ENCODE peak calls at places on chromosomes 5 and 9, in nine cellular contexts. S is ascending aorta, Z is A549, O is fibroblast of the aortic adventitia, W is fibroblast of mammary gland, Y is sigmoid colon, A is fibroblast of lung, V is left ventricle myocardium inferior, L is nephron progenitor cell. M is an unnamed sample.

GRCh38 chr9:135644631-135645218 is 5.4 kb upstream of the GLT6D1 start:
- DNase-seq in Z (no peak), V (no peak), L (no peak), Y (no peak), S (no peak), W (no peak), A (no peak), O (no peak), M (no peak)

GRCh38 chr9:12464910-12465512 is 228.2 kb upstream of the TYRP1 start:
- DNase-seq in V (no peak), W (peak), A (peak), Z (peak), S (no peak), L (peak), Y (no peak), O (peak), M (peak)

GRCh38 chr5:156918311-156918845 is 44.6 kb downstream of the TIMD4 start:
- DNase-seq in Z (no peak), S (no peak), A (no peak), W (no peak), V (no peak), O (no peak), Y (no peak), L (no peak), M (no peak)

GRCh38 chr9:108761530-108762347 is 94.0 kb downstream of the ACTL7B start:
- DNase-seq in Y (peak), O (peak), V (peak), L (peak), S (peak), A (peak), W (peak), Z (peak), M (peak)

GRCh38 chr5:179974946-179975712 is 67.4 kb upstream of the TBC1D9B start:
- DNase-seq in L (peak), S (no peak), V (no peak), W (peak), Y (no peak), O (no peak), Z (peak), A (no peak), M (peak)

GRCh38 chr9:18947772-18948391 is 85.1 kb downstream of the SAXO1 start:
- DNase-seq in W (no peak), A (no peak), V (no peak), Y (no peak), S (no peak), Z (no peak), O (no peak), L (no peak), M (no peak)

GRCh38 chr5:40124367-40124766 is 555.3 kb upstream of the PTGER4 start:
- DNase-seq in Z (peak), Y (no peak), W (peak), V (no peak), S (no peak), A (no peak), L (no peak), O (no peak), M (no peak)

GRCh38 chr5:107457881-107458280 is 212.9 kb downstream of the EFNA5 start:
- DNase-seq in A (no peak), O (no peak), Z (no peak), W (no peak), S (no peak), Y (no peak), V (no peak), L (no peak), M (no peak)

GRCh38 chr5:41246376-41246775 is 33.0 kb upstream of the C6 start:
- DNase-seq in A (peak), W (peak), V (no peak), S (no peak), L (no peak), Z (peak), Y (no peak), O (peak), M (no peak)

GRCh38 chr9:15211160-15211993 is 95.6 kb downstream of the TTC39B start:
- DNase-seq in A (peak), L (peak), W (peak), S (peak), O (peak), Z (peak), Y (peak), V (no peak), M (peak)

GRCh38 chr9:123647145-123647544 is 282.8 kb downstream of the DENND1A start:
- DNase-seq in V (no peak), O (no peak), L (no peak), A (no peak), Y (no peak), Z (no peak), W (no peak), S (no peak), M (no peak)

GRCh38 chr5:135444360-135444759 is 2.8 kb downstream of the DCANP1 start:
- DNase-seq in Z (no peak), A (no peak), V (no peak), L (no peak), O (no peak), S (peak), W (no peak), Y (peak), M (no peak)

DNA sequence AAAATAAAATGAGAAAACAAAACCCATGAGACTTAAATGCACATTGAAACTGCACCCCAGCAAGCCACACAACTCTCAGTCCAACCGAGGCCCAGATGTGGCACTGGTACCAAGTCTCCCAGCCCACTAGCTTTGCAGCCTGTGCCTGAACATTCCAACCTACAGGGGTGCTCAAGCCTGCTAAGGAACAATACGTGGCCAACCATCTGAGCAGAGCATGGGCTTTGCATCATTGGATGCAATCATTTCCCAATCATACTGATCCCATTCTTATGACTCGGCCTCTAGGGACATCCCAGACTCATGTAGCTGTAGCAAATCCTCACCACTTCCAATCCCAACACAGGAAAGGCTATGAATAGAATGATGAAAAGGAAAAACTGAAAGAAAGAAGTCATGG is 297.2 kb downstream of the SPOCK1 start:
- DNase-seq in S (peak), W (peak), Y (peak), Z (peak), V (no peak), O (peak), L (no peak), A (peak), M (no peak)
- TF ChIP-seq CTCF in S (peak), W (peak), Y (no peak), Z (no peak), V (no peak), O (peak), L (no peak), A (no peak), M (no peak)

GRCh38 chr9:134058716-134059115 is 9.1 kb downstream of the BRD3 start:
- DNase-seq in L (no peak), O (peak), W (peak), V (no peak), Z (no peak), Y (peak), S (peak), A (peak), M (no peak)
- TF ChIP-seq CTCF in L (no peak), O (peak), W (no peak), V (no peak), Z (no peak), Y (no peak), S (no peak), A (peak), M (no peak)

DNA sequence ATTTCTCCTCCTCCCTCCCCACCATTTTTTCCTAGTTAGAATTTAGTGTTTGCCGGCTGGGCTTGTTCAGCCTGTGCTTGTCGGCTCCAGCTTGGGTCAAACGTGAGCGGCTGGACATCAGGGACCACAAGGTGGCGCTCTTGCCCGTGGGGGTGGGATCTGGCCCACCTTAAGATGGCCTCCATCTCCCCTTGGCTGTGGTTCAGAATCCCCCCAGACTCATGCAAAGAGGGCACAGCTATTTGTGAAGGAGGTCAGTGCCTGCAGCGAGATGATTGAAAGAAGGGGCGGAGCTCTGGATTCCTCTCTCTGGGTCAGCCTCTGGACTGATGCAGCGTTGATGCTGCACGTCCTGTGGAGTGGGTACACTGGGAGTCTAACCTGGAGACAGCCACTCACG is 283.3 kb upstream of the TUT7 start:
- DNase-seq in S (no peak), V (peak), O (peak), Y (no peak), Z (peak), L (peak), A (peak), W (peak), M (peak)
- TF ChIP-seq CTCF in S (peak), V (peak), O (peak), Y (peak), Z (peak), L (peak), A (peak), W (peak), M (peak)

GRCh38 chr5:127561254-127561653 is 43.8 kb downstream of the PRRC1 start:
- DNase-seq in O (peak), V (no peak), Y (no peak), S (no peak), L (no peak), A (peak), Z (no peak), W (peak), M (no peak)

GRCh38 chr5:127564002-127564769 is 46.7 kb downstream of the PRRC1 start:
- DNase-seq in W (peak), L (peak), Z (peak), O (peak), Y (no peak), A (peak), V (no peak), S (no peak), M (peak)

GRCh38 chr5:127565586-127566270 is 48.3 kb downstream of the PRRC1 start:
- DNase-seq in W (no peak), Y (no peak), S (no peak), V (no peak), A (no peak), L (no peak), O (no peak), Z (no peak), M (no peak)

GRCh38 chr5:127563133-127563532 is 45.7 kb downstream of the PRRC1 start:
- DNase-seq in W (no peak), O (peak), Y (no peak), L (no peak), Z (no peak), A (no peak), S (no peak), V (no peak), M (no peak)

DNA sequence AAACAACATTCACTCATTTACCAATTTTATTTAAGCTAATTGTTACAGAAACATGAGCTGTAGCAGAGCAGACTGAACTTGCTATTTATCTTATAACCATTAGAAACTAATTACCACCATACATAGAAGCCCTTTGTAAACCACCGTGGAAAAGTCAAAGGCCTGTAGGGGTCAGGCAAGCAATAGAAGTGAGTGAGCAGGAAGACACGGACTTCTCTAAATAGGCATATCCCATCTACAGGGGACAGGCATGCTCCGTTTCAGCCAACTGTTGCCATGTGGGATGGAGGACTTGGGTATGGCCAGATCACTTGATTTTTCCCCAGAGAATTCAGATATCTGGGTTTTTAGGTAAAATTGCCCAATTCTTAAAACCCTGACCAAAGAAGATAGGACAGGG is 44.8 kb downstream of the PRRC1 start:
- DNase-seq in L (peak), O (peak), Z (peak), A (peak), Y (no peak), W (peak), S (no peak), V (no peak), M (peak)
- TF ChIP-seq CTCF in L (peak), O (peak), Z (peak), A (peak), Y (no peak), W (peak), S (no peak), V (peak), M (peak)

GRCh38 chr9:129408535-129409215 is 212.2 kb downstream of the C9orf50 start:
- DNase-seq in V (peak), A (no peak), S (no peak), W (no peak), L (no peak), O (no peak), Y (no peak), Z (no peak), M (no peak)
- TF ChIP-seq CTCF in V (no peak), A (no peak), S (no peak), W (no peak), L (no peak), O (no peak), Y (no peak), Z (no peak), M (no peak)

GRCh38 chr9:116208417-116209232 is 55.0 kb downstream of the PAPPA start:
- DNase-seq in W (peak), L (no peak), Z (peak), O (peak), Y (no peak), S (no peak), V (no peak), A (peak), M (no peak)
- TF ChIP-seq CTCF in W (peak), L (no peak), Z (no peak), O (peak), Y (no peak), S (no peak), V (no peak), A (peak), M (no peak)

GRCh38 chr5:35232124-35232523 is 1.8 kb upstream of the PRLR start:
- DNase-seq in L (no peak), Y (no peak), Z (no peak), V (no peak), W (no peak), S (no peak), A (no peak), O (no peak), M (no peak)

GRCh38 chr5:35233121-35233520 is 2.8 kb upstream of the PRLR start:
- DNase-seq in V (no peak), A (no peak), Z (no peak), Y (no peak), S (no peak), O (no peak), W (no peak), L (no peak), M (no peak)

GRCh38 chr5:35230043-35230611 is at the start of gene PRLR:
- DNase-seq in Z (peak), Y (peak), W (peak), L (peak), S (no peak), V (peak), O (peak), A (peak), M (no peak)

GRCh38 chr5:35228304-35228703 is 2.0 kb downstream of the PRLR start:
- DNase-seq in Z (no peak), L (no peak), S (no peak), W (no peak), A (no peak), V (no peak), O (no peak), Y (no peak), M (no peak)

GRCh38 chr5:35229076-35230042 is 928 bp downstream of the PRLR start:
- DNase-seq in A (no peak), Y (no peak), L (peak), Z (peak), O (no peak), S (no peak), W (peak), V (no peak), M (no peak)
- TF ChIP-seq CTCF in A (no peak), Y (no peak), L (no peak), Z (peak), O (no peak), S (no peak), W (peak), V (no peak), M (peak)

GRCh38 chr9:105444130-105444529 is 3.7 kb upstream of the FSD1L start:
- DNase-seq in A (peak), V (no peak), O (no peak), L (no peak), Y (no peak), W (peak), S (no peak), Z (no peak), M (no peak)
- TF ChIP-seq CTCF in A (no peak), V (no peak), O (no peak), L (no peak), Y (no peak), W (no peak), S (no peak), Z (no peak), M (no peak)

GRCh38 chr9:99911600-99911999 is 5.1 kb downstream of the STX17 start:
- DNase-seq in S (no peak), O (no peak), Y (no peak), A (no peak), L (no peak), V (no peak), Z (no peak), W (no peak), M (no peak)

GRCh38 chr9:99903393-99903792 is 3.1 kb upstream of the STX17 start:
- DNase-seq in W (no peak), L (no peak), O (no peak), Z (no peak), A (no peak), Y (no peak), V (no peak), S (no peak), M (no peak)

GRCh38 chr9:99907208-99907532 is 716 bp downstream of the STX17 start:
- DNase-seq in L (no peak), Z (no peak), Y (no peak), S (no peak), V (no peak), A (no peak), W (no peak), O (no peak), M (no peak)

GRCh38 chr9:99905833-99906402 is 536 bp upstream of the STX17 start:
- DNase-seq in O (peak), S (no peak), V (no peak), W (peak), Y (no peak), L (peak), Z (no peak), A (peak), M (no peak)

GRCh38 chr9:99906403-99907207 is at the start of gene STX17:
- DNase-seq in Z (peak), A (peak), O (peak), L (peak), S (peak), W (peak), V (peak), Y (peak), M (peak)
- TF ChIP-seq CTCF in Z (peak), A (no peak), O (no peak), L (no peak), S (no peak), W (no peak), V (peak), Y (no peak), M (no peak)

M was measured in neural crest cell.